ENCODE peak calls at places on chromosomes 12 and 14, in eight cellular contexts. P, W, Z, S, A, X, T and E are unnamed samples.

GRCh38 chr12:30437616-30438015 is 258.1 kb downstream of the IPO8 start:
- DNase-seq in P (no peak), W (no peak), Z (no peak), S (no peak), A (no peak), X (no peak), T (no peak), E (no peak)

GRCh38 chr12:24888813-24889212 is 60.1 kb downstream of the BCAT1 start:
- DNase-seq in P (no peak), W (no peak), Z (no peak), S (no peak), A (no peak), X (no peak), T (no peak), E (no peak)

GRCh38 chr12:55688716-55689655 is 18.7 kb downstream of the ITGA7 start:
- DNase-seq in P (no peak), W (no peak), Z (no peak), S (no peak), A (no peak), X (no peak), T (no peak), E (no peak)

GRCh38 chr12:57191410-57191809 is 25.2 kb upstream of the NXPH4 start:
- DNase-seq in P (no peak), W (no peak), Z (no peak), S (no peak), A (no peak), X (no peak), T (no peak), E (no peak)

GRCh38 chr12:57475271-57476161 is 4.2 kb downstream of the ARHGAP9 start:
- DNase-seq in P (peak), W (no peak), Z (no peak), S (no peak), A (no peak), X (no peak), T (no peak), E (no peak)

GRCh38 chr12:6532927-6533652 is 1.2 kb upstream of the GAPDH start:
- DNase-seq in P (peak), W (peak), Z (no peak), S (peak), A (no peak), X (no peak), T (peak), E (peak)

GRCh38 chr14:72711936-72712335 is 182.0 kb downstream of the DPF3 start:
- DNase-seq in P (no peak), W (no peak), Z (no peak), S (no peak), A (no peak), X (no peak), T (no peak), E (no peak)

GRCh38 chr12:100715976-100716657 is 78.5 kb upstream of the ANO4 start:
- DNase-seq in P (no peak), W (no peak), Z (no peak), S (no peak), A (no peak), X (no peak), T (no peak), E (no peak)

GRCh38 chr14:99516156-99517045 is 35.2 kb downstream of the CCNK start:
- DNase-seq in P (no peak), W (no peak), Z (no peak), S (no peak), A (no peak), X (no peak), T (no peak), E (no peak)

GRCh38 chr12:64611430-64612286 is 1.4 kb downstream of the RASSF3 start:
- DNase-seq in P (no peak), W (peak), Z (no peak), S (no peak), A (no peak), X (no peak), T (peak), E (no peak)

GRCh38 chr12:47736877-47737676 is 11.8 kb upstream of the ENDOU start:
- DNase-seq in P (no peak), W (peak), Z (no peak), S (no peak), A (no peak), X (no peak), T (no peak), E (no peak)

GRCh38 chr12:50734409-50735263 is 29.3 kb upstream of the ATF1 start:
- DNase-seq in P (peak), W (no peak), Z (no peak), S (no peak), A (peak), X (no peak), T (peak), E (no peak)

GRCh38 chr14:77204907-77205306 is 23.3 kb downstream of the TMEM63C start:
- DNase-seq in P (no peak), W (no peak), Z (no peak), S (no peak), A (no peak), X (no peak), T (no peak), E (no peak)

GRCh38 chr12:14256139-14256538 is 109.3 kb upstream of the ATF7IP start:
- DNase-seq in P (no peak), W (no peak), Z (no peak), S (no peak), A (no peak), X (no peak), T (peak), E (no peak)

GRCh38 chr14:36910578-36910977 is 248.9 kb downstream of the PAX9 start:
- DNase-seq in P (no peak), W (no peak), Z (no peak), S (no peak), A (no peak), X (no peak), T (no peak), E (no peak)

GRCh38 chr12:2183556-2184541 is 131.1 kb downstream of the CACNA1C start:
- DNase-seq in P (no peak), W (no peak), Z (no peak), S (peak), A (no peak), X (no peak), T (no peak), E (no peak)

GRCh38 chr12:82517027-82517426 is 158.7 kb downstream of the METTL25 start:
- DNase-seq in P (peak), W (no peak), Z (no peak), S (no peak), A (no peak), X (no peak), T (no peak), E (no peak)

GRCh38 chr14:90544971-90545370 is 148.1 kb downstream of the CALM1 start:
- DNase-seq in P (no peak), W (no peak), Z (no peak), S (no peak), A (no peak), X (no peak), T (no peak), E (no peak)

GRCh38 chr12:54455760-54456469 is 17.5 kb downstream of the GTSF1 start:
- DNase-seq in P (no peak), W (no peak), Z (no peak), S (no peak), A (no peak), X (no peak), T (no peak), E (no peak)

GRCh38 chr12:59408431-59408830 is 187.4 kb upstream of the SLC16A7 start:
- DNase-seq in P (no peak), W (no peak), Z (no peak), S (no peak), A (no peak), X (no peak), T (no peak), E (no peak)

GRCh38 chr12:75878382-75878720 is 153.2 kb downstream of the PHLDA1 start:
- DNase-seq in P (no peak), W (no peak), Z (no peak), S (no peak), A (no peak), X (no peak), T (no peak), E (no peak)

GRCh38 chr12:111597731-111598636 is 1.1 kb downstream of the ATXN2 start:
- DNase-seq in P (peak), W (peak), Z (no peak), S (no peak), A (peak), X (no peak), T (peak), E (no peak)

GRCh38 chr14:78530078-78530477 is 359.9 kb downstream of the NRXN3 start:
- DNase-seq in P (no peak), W (no peak), Z (no peak), S (no peak), A (no peak), X (no peak), T (peak), E (no peak)

GRCh38 chr14:92684801-92685560 is 63.4 kb downstream of the LGMN start:
- DNase-seq in P (no peak), W (no peak), Z (no peak), S (no peak), A (no peak), X (no peak), T (no peak), E (no peak)

GRCh38 chr14:70934502-70935134 is 27.4 kb downstream of the PCNX1 start:
- DNase-seq in P (peak), W (no peak), Z (no peak), S (no peak), A (no peak), X (no peak), T (peak), E (no peak)

GRCh38 chr14:23483216-23483854 is 13.8 kb downstream of the NGDN start:
- DNase-seq in P (peak), W (no peak), Z (no peak), S (no peak), A (peak), X (no peak), T (peak), E (no peak)

GRCh38 chr12:6612247-6612646 is 5.1 kb upstream of the CHD4 start:
- DNase-seq in P (no peak), W (no peak), Z (no peak), S (no peak), A (no peak), X (no peak), T (peak), E (no peak)

GRCh38 chr12:21771311-21771710 is 3.2 kb downstream of the KCNJ8 start:
- DNase-seq in P (no peak), W (no peak), Z (no peak), S (no peak), A (no peak), X (no peak), T (no peak), E (no peak)